ENCODE peak calls at places on chromosomes 1 and 21, in six cellular contexts. One of them, this sample, is unnamed.
A peak's percentile ranks its signal among the peaks of the same experiment; 100 is the strongest.

GRCh38 chr1:17075470-17076255 is 21.8 kb upstream of the SDHB start:
- DNase-seq in activated T-helper 2 cell treated with anti-CD3 and anti-CD28 coated beads, Interferon-gamma antibody, Interleukin-2, Interleukin-4, amounts not matched to agents 10 μg/mL and 5 μg/mL and 100 μg/mL, durations not matched to agents 14 hours and 24 hours and 36 hours: no peak
- DNase-seq in astrocyte of the hippocampus: no peak
- DNase-seq in amygdala: no peak
- DNase-seq in GM03348: peak; percentile 44
- DNase-seq in kidney epithelial cell: no peak
- DNase-seq in this sample: peak; percentile 85

GRCh38 chr21:17128132-17128531 is 384.7 kb upstream of the CXADR start:
- DNase-seq in activated T-helper 2 cell treated with anti-CD3 and anti-CD28 coated beads, Interferon-gamma antibody, Interleukin-2, Interleukin-4, amounts not matched to agents 10 μg/mL and 5 μg/mL and 100 μg/mL, durations not matched to agents 14 hours and 24 hours and 36 hours: no peak
- DNase-seq in GM03348: no peak
- DNase-seq in kidney epithelial cell: no peak
- DNase-seq in astrocyte of the hippocampus: no peak
- DNase-seq in amygdala: no peak
- DNase-seq in this sample: no peak

GRCh38 chr1:40625476-40626382 is 39.8 kb downstream of the RIMS3 start:
- DNase-seq in activated T-helper 2 cell treated with anti-CD3 and anti-CD28 coated beads, Interferon-gamma antibody, Interleukin-2, Interleukin-4, amounts not matched to agents 10 μg/mL and 5 μg/mL and 100 μg/mL, durations not matched to agents 14 hours and 24 hours and 36 hours: no peak
- DNase-seq in kidney epithelial cell: no peak
- DNase-seq in amygdala: no peak
- DNase-seq in GM03348: peak; percentile 44
- DNase-seq in astrocyte of the hippocampus: peak; percentile 50
- DNase-seq in this sample: peak; percentile 89

GRCh38 chr1:55425310-55425930 is 210.3 kb upstream of the USP24 start:
- DNase-seq in kidney epithelial cell: no peak
- DNase-seq in astrocyte of the hippocampus: no peak
- DNase-seq in GM03348: no peak
- DNase-seq in amygdala: no peak
- DNase-seq in activated T-helper 2 cell treated with anti-CD3 and anti-CD28 coated beads, Interferon-gamma antibody, Interleukin-2, Interleukin-4, amounts not matched to agents 10 μg/mL and 5 μg/mL and 100 μg/mL, durations not matched to agents 14 hours and 24 hours and 36 hours: no peak
- DNase-seq in this sample: no peak

GRCh38 chr1:101291562-101292035 is 54.8 kb downstream of the S1PR1 start:
- DNase-seq in amygdala: no peak
- DNase-seq in GM03348: peak; percentile 80
- DNase-seq in astrocyte of the hippocampus: peak; percentile 27
- DNase-seq in activated T-helper 2 cell treated with anti-CD3 and anti-CD28 coated beads, Interferon-gamma antibody, Interleukin-2, Interleukin-4, amounts not matched to agents 10 μg/mL and 5 μg/mL and 100 μg/mL, durations not matched to agents 14 hours and 24 hours and 36 hours: peak; percentile 50
- DNase-seq in kidney epithelial cell: no peak
- DNase-seq in this sample: peak; percentile 80

GRCh38 chr1:222821239-222821638 is 6.4 kb downstream of the DISP1 start:
- DNase-seq in amygdala: no peak
- DNase-seq in activated T-helper 2 cell treated with anti-CD3 and anti-CD28 coated beads, Interferon-gamma antibody, Interleukin-2, Interleukin-4, amounts not matched to agents 10 μg/mL and 5 μg/mL and 100 μg/mL, durations not matched to agents 14 hours and 24 hours and 36 hours: no peak
- DNase-seq in kidney epithelial cell: no peak
- DNase-seq in GM03348: no peak
- DNase-seq in astrocyte of the hippocampus: no peak
- DNase-seq in this sample: no peak

GRCh38 chr1:152111515-152111968 is 3.7 kb downstream of the TCHH start:
- DNase-seq in astrocyte of the hippocampus: peak; percentile 70
- DNase-seq in kidney epithelial cell: no peak
- DNase-seq in amygdala: no peak
- DNase-seq in GM03348: peak; percentile 27
- DNase-seq in activated T-helper 2 cell treated with anti-CD3 and anti-CD28 coated beads, Interferon-gamma antibody, Interleukin-2, Interleukin-4, amounts not matched to agents 10 μg/mL and 5 μg/mL and 100 μg/mL, durations not matched to agents 14 hours and 24 hours and 36 hours: peak; percentile 31
- DNase-seq in this sample: no peak

GRCh38 chr1:213523781-213524398 is 463.9 kb upstream of the PROX1 start:
- DNase-seq in kidney epithelial cell: no peak
- DNase-seq in amygdala: no peak
- DNase-seq in activated T-helper 2 cell treated with anti-CD3 and anti-CD28 coated beads, Interferon-gamma antibody, Interleukin-2, Interleukin-4, amounts not matched to agents 10 μg/mL and 5 μg/mL and 100 μg/mL, durations not matched to agents 14 hours and 24 hours and 36 hours: no peak
- DNase-seq in GM03348: no peak
- DNase-seq in astrocyte of the hippocampus: no peak
- DNase-seq in this sample: no peak

GRCh38 chr1:26724938-26725337 is 29.1 kb downstream of the ARID1A start:
- DNase-seq in GM03348: no peak
- DNase-seq in astrocyte of the hippocampus: peak; percentile 53
- DNase-seq in activated T-helper 2 cell treated with anti-CD3 and anti-CD28 coated beads, Interferon-gamma antibody, Interleukin-2, Interleukin-4, amounts not matched to agents 10 μg/mL and 5 μg/mL and 100 μg/mL, durations not matched to agents 14 hours and 24 hours and 36 hours: no peak
- DNase-seq in kidney epithelial cell: no peak
- DNase-seq in amygdala: no peak
- DNase-seq in this sample: no peak

GRCh38 chr1:65164633-65165032 is 16.6 kb downstream of the AK4 start:
- DNase-seq in astrocyte of the hippocampus: no peak
- DNase-seq in activated T-helper 2 cell treated with anti-CD3 and anti-CD28 coated beads, Interferon-gamma antibody, Interleukin-2, Interleukin-4, amounts not matched to agents 10 μg/mL and 5 μg/mL and 100 μg/mL, durations not matched to agents 14 hours and 24 hours and 36 hours: no peak
- DNase-seq in GM03348: no peak
- DNase-seq in kidney epithelial cell: no peak
- DNase-seq in amygdala: no peak
- DNase-seq in this sample: no peak

GRCh38 chr1:183804916-183805734 is at the start of gene RGL1:
- DNase-seq in amygdala: peak; percentile 59
- DNase-seq in kidney epithelial cell: peak; percentile 35
- DNase-seq in GM03348: peak; percentile 84
- DNase-seq in activated T-helper 2 cell treated with anti-CD3 and anti-CD28 coated beads, Interferon-gamma antibody, Interleukin-2, Interleukin-4, amounts not matched to agents 10 μg/mL and 5 μg/mL and 100 μg/mL, durations not matched to agents 14 hours and 24 hours and 36 hours: peak; percentile 27
- DNase-seq in astrocyte of the hippocampus: peak; percentile 88
- DNase-seq in this sample: peak; percentile 80

GRCh38 chr1:59971464-59971911 is 44.9 kb upstream of the CYP2J2 start:
- DNase-seq in kidney epithelial cell: no peak
- DNase-seq in GM03348: peak; percentile 90
- DNase-seq in astrocyte of the hippocampus: peak; percentile 90
- DNase-seq in activated T-helper 2 cell treated with anti-CD3 and anti-CD28 coated beads, Interferon-gamma antibody, Interleukin-2, Interleukin-4, amounts not matched to agents 10 μg/mL and 5 μg/mL and 100 μg/mL, durations not matched to agents 14 hours and 24 hours and 36 hours: peak; percentile 19
- DNase-seq in amygdala: peak; percentile 34
- DNase-seq in this sample: peak; percentile 98

GRCh38 chr1:228542981-228543380 is 55.8 kb downstream of the RNF187 start:
- DNase-seq in GM03348: no peak
- DNase-seq in astrocyte of the hippocampus: no peak
- DNase-seq in activated T-helper 2 cell treated with anti-CD3 and anti-CD28 coated beads, Interferon-gamma antibody, Interleukin-2, Interleukin-4, amounts not matched to agents 10 μg/mL and 5 μg/mL and 100 μg/mL, durations not matched to agents 14 hours and 24 hours and 36 hours: no peak
- DNase-seq in kidney epithelial cell: no peak
- DNase-seq in amygdala: no peak
- DNase-seq in this sample: no peak

GRCh38 chr1:229842302-229843255 is 216.5 kb downstream of the URB2 start:
- DNase-seq in astrocyte of the hippocampus: no peak
- DNase-seq in activated T-helper 2 cell treated with anti-CD3 and anti-CD28 coated beads, Interferon-gamma antibody, Interleukin-2, Interleukin-4, amounts not matched to agents 10 μg/mL and 5 μg/mL and 100 μg/mL, durations not matched to agents 14 hours and 24 hours and 36 hours: no peak
- DNase-seq in amygdala: no peak
- DNase-seq in GM03348: no peak
- DNase-seq in kidney epithelial cell: no peak
- DNase-seq in this sample: no peak

GRCh38 chr1:157193702-157194391 is 55.7 kb upstream of the ETV3 start:
- DNase-seq in GM03348: peak; percentile 82
- DNase-seq in amygdala: no peak
- DNase-seq in astrocyte of the hippocampus: peak; percentile 68
- DNase-seq in kidney epithelial cell: peak; percentile 14
- DNase-seq in activated T-helper 2 cell treated with anti-CD3 and anti-CD28 coated beads, Interferon-gamma antibody, Interleukin-2, Interleukin-4, amounts not matched to agents 10 μg/mL and 5 μg/mL and 100 μg/mL, durations not matched to agents 14 hours and 24 hours and 36 hours: peak; percentile 28
- DNase-seq in this sample: peak; percentile 94

GRCh38 chr1:228236744-228237143 is 28.9 kb downstream of the OBSCN start:
- DNase-seq in GM03348: peak; percentile 58
- DNase-seq in amygdala: no peak
- DNase-seq in activated T-helper 2 cell treated with anti-CD3 and anti-CD28 coated beads, Interferon-gamma antibody, Interleukin-2, Interleukin-4, amounts not matched to agents 10 μg/mL and 5 μg/mL and 100 μg/mL, durations not matched to agents 14 hours and 24 hours and 36 hours: no peak
- DNase-seq in kidney epithelial cell: no peak
- DNase-seq in astrocyte of the hippocampus: no peak
- DNase-seq in this sample: peak; percentile 66

GRCh38 chr1:93816970-93817738 is 61.9 kb downstream of the DNTTIP2 start:
- DNase-seq in activated T-helper 2 cell treated with anti-CD3 and anti-CD28 coated beads, Interferon-gamma antibody, Interleukin-2, Interleukin-4, amounts not matched to agents 10 μg/mL and 5 μg/mL and 100 μg/mL, durations not matched to agents 14 hours and 24 hours and 36 hours: no peak
- DNase-seq in amygdala: no peak
- DNase-seq in GM03348: peak; percentile 70
- DNase-seq in astrocyte of the hippocampus: no peak
- DNase-seq in kidney epithelial cell: no peak
- DNase-seq in this sample: peak; percentile 73

GRCh38 chr1:219489636-219490035 is 123.3 kb downstream of the ZC3H11B start:
- DNase-seq in amygdala: no peak
- DNase-seq in activated T-helper 2 cell treated with anti-CD3 and anti-CD28 coated beads, Interferon-gamma antibody, Interleukin-2, Interleukin-4, amounts not matched to agents 10 μg/mL and 5 μg/mL and 100 μg/mL, durations not matched to agents 14 hours and 24 hours and 36 hours: no peak
- DNase-seq in kidney epithelial cell: no peak
- DNase-seq in GM03348: no peak
- DNase-seq in astrocyte of the hippocampus: peak; percentile 34
- DNase-seq in this sample: no peak

GRCh38 chr1:68103006-68103545 is 52.6 kb upstream of the DIRAS3 start:
- DNase-seq in amygdala: no peak
- DNase-seq in activated T-helper 2 cell treated with anti-CD3 and anti-CD28 coated beads, Interferon-gamma antibody, Interleukin-2, Interleukin-4, amounts not matched to agents 10 μg/mL and 5 μg/mL and 100 μg/mL, durations not matched to agents 14 hours and 24 hours and 36 hours: no peak
- DNase-seq in kidney epithelial cell: no peak
- DNase-seq in astrocyte of the hippocampus: no peak
- DNase-seq in GM03348: no peak
- DNase-seq in this sample: no peak

GRCh38 chr1:15155760-15156743 is 2.5 kb downstream of the TMEM51 start:
- DNase-seq in amygdala: no peak
- DNase-seq in kidney epithelial cell: no peak
- DNase-seq in activated T-helper 2 cell treated with anti-CD3 and anti-CD28 coated beads, Interferon-gamma antibody, Interleukin-2, Interleukin-4, amounts not matched to agents 10 μg/mL and 5 μg/mL and 100 μg/mL, durations not matched to agents 14 hours and 24 hours and 36 hours: no peak
- DNase-seq in astrocyte of the hippocampus: no peak
- DNase-seq in GM03348: no peak
- DNase-seq in this sample: peak; percentile 45

GRCh38 chr21:45747802-45748445 is 104.4 kb downstream of the PCBP3 start:
- DNase-seq in GM03348: peak; percentile 86
- DNase-seq in astrocyte of the hippocampus: peak; percentile 65
- DNase-seq in amygdala: no peak
- DNase-seq in kidney epithelial cell: peak; percentile 4
- DNase-seq in activated T-helper 2 cell treated with anti-CD3 and anti-CD28 coated beads, Interferon-gamma antibody, Interleukin-2, Interleukin-4, amounts not matched to agents 10 μg/mL and 5 μg/mL and 100 μg/mL, durations not matched to agents 14 hours and 24 hours and 36 hours: no peak
- DNase-seq in this sample: peak; percentile 88

GRCh38 chr1:46281021-46281420 is 22.4 kb downstream of the LRRC41 start:
- DNase-seq in GM03348: no peak
- DNase-seq in activated T-helper 2 cell treated with anti-CD3 and anti-CD28 coated beads, Interferon-gamma antibody, Interleukin-2, Interleukin-4, amounts not matched to agents 10 μg/mL and 5 μg/mL and 100 μg/mL, durations not matched to agents 14 hours and 24 hours and 36 hours: no peak
- DNase-seq in astrocyte of the hippocampus: no peak
- DNase-seq in kidney epithelial cell: no peak
- DNase-seq in amygdala: no peak
- DNase-seq in this sample: no peak

GRCh38 chr1:18200136-18200717 is 92.6 kb downstream of the IGSF21 start:
- DNase-seq in activated T-helper 2 cell treated with anti-CD3 and anti-CD28 coated beads, Interferon-gamma antibody, Interleukin-2, Interleukin-4, amounts not matched to agents 10 μg/mL and 5 μg/mL and 100 μg/mL, durations not matched to agents 14 hours and 24 hours and 36 hours: no peak
- DNase-seq in astrocyte of the hippocampus: no peak
- DNase-seq in kidney epithelial cell: no peak
- DNase-seq in GM03348: no peak
- DNase-seq in amygdala: no peak
- DNase-seq in this sample: no peak

GRCh38 chr1:23013657-23014056 is 2.0 kb downstream of the TEX46 start:
- DNase-seq in astrocyte of the hippocampus: peak; percentile 21
- DNase-seq in activated T-helper 2 cell treated with anti-CD3 and anti-CD28 coated beads, Interferon-gamma antibody, Interleukin-2, Interleukin-4, amounts not matched to agents 10 μg/mL and 5 μg/mL and 100 μg/mL, durations not matched to agents 14 hours and 24 hours and 36 hours: no peak
- DNase-seq in amygdala: no peak
- DNase-seq in kidney epithelial cell: peak; percentile 82
- DNase-seq in GM03348: no peak
- DNase-seq in this sample: no peak

GRCh38 chr1:46221749-46222148 is 18.6 kb downstream of the LURAP1 start:
- DNase-seq in GM03348: no peak
- DNase-seq in astrocyte of the hippocampus: no peak
- DNase-seq in activated T-helper 2 cell treated with anti-CD3 and anti-CD28 coated beads, Interferon-gamma antibody, Interleukin-2, Interleukin-4, amounts not matched to agents 10 μg/mL and 5 μg/mL and 100 μg/mL, durations not matched to agents 14 hours and 24 hours and 36 hours: no peak
- DNase-seq in amygdala: peak; percentile 58
- DNase-seq in kidney epithelial cell: no peak
- DNase-seq in this sample: no peak

GRCh38 chr1:172909606-172910326 is 141.0 kb downstream of the TNFSF18 start:
- DNase-seq in kidney epithelial cell: peak; percentile 82
- DNase-seq in astrocyte of the hippocampus: peak; percentile 74
- DNase-seq in amygdala: no peak
- DNase-seq in activated T-helper 2 cell treated with anti-CD3 and anti-CD28 coated beads, Interferon-gamma antibody, Interleukin-2, Interleukin-4, amounts not matched to agents 10 μg/mL and 5 μg/mL and 100 μg/mL, durations not matched to agents 14 hours and 24 hours and 36 hours: no peak
- DNase-seq in GM03348: peak; percentile 64
- DNase-seq in this sample: peak; percentile 30

GRCh38 chr1:96688737-96689136 is 32.8 kb upstream of the PTBP2 start:
- DNase-seq in GM03348: no peak
- DNase-seq in amygdala: no peak
- DNase-seq in kidney epithelial cell: no peak
- DNase-seq in activated T-helper 2 cell treated with anti-CD3 and anti-CD28 coated beads, Interferon-gamma antibody, Interleukin-2, Interleukin-4, amounts not matched to agents 10 μg/mL and 5 μg/mL and 100 μg/mL, durations not matched to agents 14 hours and 24 hours and 36 hours: no peak
- DNase-seq in astrocyte of the hippocampus: no peak
- DNase-seq in this sample: no peak

GRCh38 chr1:145782166-145783099 is 41.5 kb downstream of the RNF115 start:
- DNase-seq in activated T-helper 2 cell treated with anti-CD3 and anti-CD28 coated beads, Interferon-gamma antibody, Interleukin-2, Interleukin-4, amounts not matched to agents 10 μg/mL and 5 μg/mL and 100 μg/mL, durations not matched to agents 14 hours and 24 hours and 36 hours: no peak
- DNase-seq in kidney epithelial cell: peak; percentile 87
- DNase-seq in astrocyte of the hippocampus: peak; percentile 85
- DNase-seq in amygdala: no peak
- DNase-seq in GM03348: peak; percentile 63
- DNase-seq in this sample: peak; percentile 22

GRCh38 chr1:179926494-179927205 is 28.0 kb upstream of the CEP350 start:
- DNase-seq in astrocyte of the hippocampus: peak; percentile 48
- DNase-seq in amygdala: no peak
- DNase-seq in activated T-helper 2 cell treated with anti-CD3 and anti-CD28 coated beads, Interferon-gamma antibody, Interleukin-2, Interleukin-4, amounts not matched to agents 10 μg/mL and 5 μg/mL and 100 μg/mL, durations not matched to agents 14 hours and 24 hours and 36 hours: no peak
- DNase-seq in kidney epithelial cell: peak; percentile 5
- DNase-seq in GM03348: peak; percentile 67
- DNase-seq in this sample: peak; percentile 81